ENCODE peak calls at places on chromosomes 7 and 10, in six cellular contexts. Z, O, T, U, Q and L are unnamed samples.
A peak's percentile ranks its signal among the peaks of the same experiment; 100 is the strongest.

GRCh38 chr7:100801833-100802568 is 25.3 kb downstream of the EPHB4 start:
- DNase-seq in U (no peak), Q (no peak), Z (no peak), T (no peak), O (peak; percentile 84), L (peak; percentile 100)

GRCh38 chr7:490461-491291 is 29.0 kb downstream of the PDGFA start:
- DNase-seq in Z (no peak), T (no peak), Q (no peak), O (no peak), U (peak; percentile 56), L (no peak)

GRCh38 chr10:12063483-12063818 is 5.3 kb upstream of the DHTKD1 start:
- DNase-seq in Z (no peak), U (no peak), O (no peak), T (no peak), Q (no peak), L (no peak)

GRCh38 chr7:3955751-3956696 is 655.0 kb downstream of the SDK1 start:
- DNase-seq in U (no peak), T (no peak), Z (no peak), O (peak; percentile 60), Q (no peak), L (peak; percentile 73)

GRCh38 chr10:131272897-131273451 is 38.5 kb downstream of the TCERG1L start:
- DNase-seq in U (peak; percentile 51), Q (no peak), T (no peak), Z (no peak), O (no peak), L (no peak)

GRCh38 chr7:29193316-29194205 is 1.0 kb upstream of the CHN2 start:
- DNase-seq in T (peak; percentile 16), Q (peak; percentile 11), Z (no peak), O (no peak), U (no peak), L (no peak)

GRCh38 chr7:18762189-18762588 is 266.6 kb downstream of the HDAC9 start:
- DNase-seq in Z (no peak), O (peak; percentile 85), Q (no peak), T (peak; percentile 35), U (no peak), L (peak; percentile 66)

GRCh38 chr10:123913688-123914268 is 22.2 kb upstream of the CPXM2 start:
- DNase-seq in U (no peak), Z (no peak), T (no peak), O (no peak), Q (no peak), L (peak; percentile 99)

GRCh38 chr10:102744374-102745051 is 765 bp downstream of the WBP1L start:
- DNase-seq in U (no peak), T (peak; percentile 29), Q (no peak), O (peak; percentile 20), Z (no peak), L (peak; percentile 18)

GRCh38 chr7:18177815-18178660 is 150.4 kb upstream of the PRPS1L1 start:
- DNase-seq in O (peak; percentile 73), T (peak; percentile 42), U (peak; percentile 83), Z (no peak), Q (no peak), L (peak; percentile 33)